ENCODE peak calls at places on chromosomes 6 and 20, in ten cellular contexts. K, A, X, M, I, O, G, U, C and Z are unnamed samples.

GRCh38 chr20:57648878-57649616 is 28.8 kb upstream of the ZBP1 start:
- DNase-seq in K (peak; percentile 30), A (no peak), X (no peak), M (no peak), I (peak; percentile 3), O (no peak), G (no peak), U (no peak), C (no peak), Z (no peak)

GRCh38 chr6:160667854-160668481 is 3.9 kb upstream of the LPA start:
- DNase-seq in K (no peak), A (no peak), X (no peak), M (peak; percentile 2), I (no peak), O (peak; percentile 64), G (no peak), U (peak; percentile 23), C (no peak), Z (peak; percentile 10)

GRCh38 chr6:34601706-34602105 is 45.6 kb upstream of the SPDEF start:
- DNase-seq in K (no peak), A (no peak), X (no peak), M (no peak), I (no peak), O (no peak), G (no peak), U (peak; percentile 60), C (no peak), Z (no peak)

GRCh38 chr6:144613859-144614258 is 328.7 kb downstream of the UTRN start:
- DNase-seq in K (no peak), A (no peak), X (no peak), M (no peak), I (no peak), O (no peak), G (no peak), U (no peak), C (peak; percentile 44), Z (peak; percentile 5)

GRCh38 chr6:96943535-96943934 is 19.0 kb downstream of the KLHL32 start:
- DNase-seq in K (no peak), A (no peak), X (no peak), M (no peak), I (no peak), O (no peak), G (no peak), U (no peak), C (no peak), Z (no peak)

GRCh38 chr6:130547723-130548122 is 181.9 kb downstream of the TMEM200A start:
- DNase-seq in K (no peak), A (no peak), X (no peak), M (no peak), I (no peak), O (no peak), G (no peak), U (no peak), C (no peak), Z (no peak)

GRCh38 chr20:59013959-59014608 is 5.1 kb upstream of the TUBB1 start:
- DNase-seq in K (peak; percentile 65), A (no peak), X (no peak), M (no peak), I (no peak), O (no peak), G (peak; percentile 24), U (no peak), C (no peak), Z (no peak)

GRCh38 chr6:53813801-53814200 is 19.0 kb downstream of the LRRC1 start:
- DNase-seq in K (no peak), A (no peak), X (no peak), M (no peak), I (no peak), O (no peak), G (no peak), U (no peak), C (no peak), Z (no peak)

GRCh38 chr6:118722820-118723526 is 71.6 kb upstream of the CEP85L start:
- DNase-seq in K (no peak), A (no peak), X (no peak), M (no peak), I (no peak), O (no peak), G (no peak), U (no peak), C (no peak), Z (no peak)

GRCh38 chr20:46639587-46639986 is 11.7 kb downstream of the SLC13A3 start:
- DNase-seq in K (no peak), A (no peak), X (no peak), M (no peak), I (no peak), O (no peak), G (no peak), U (no peak), C (no peak), Z (no peak)

GRCh38 chr6:154989457-154989856 is 5.7 kb upstream of the TIAM2 start:
- DNase-seq in K (no peak), A (no peak), X (no peak), M (no peak), I (no peak), O (no peak), G (no peak), U (no peak), C (no peak), Z (no peak)
- H3K27ac ChIP-seq in K (no peak overlapping the region), A (no peak overlapping the region), X (no peak overlapping the region), M (no peak overlapping the region), I (no peak overlapping the region), O (no peak overlapping the region), G (no peak overlapping the region), U (no peak overlapping the region), C (no peak overlapping the region), Z (no peak overlapping the region)

DNA sequence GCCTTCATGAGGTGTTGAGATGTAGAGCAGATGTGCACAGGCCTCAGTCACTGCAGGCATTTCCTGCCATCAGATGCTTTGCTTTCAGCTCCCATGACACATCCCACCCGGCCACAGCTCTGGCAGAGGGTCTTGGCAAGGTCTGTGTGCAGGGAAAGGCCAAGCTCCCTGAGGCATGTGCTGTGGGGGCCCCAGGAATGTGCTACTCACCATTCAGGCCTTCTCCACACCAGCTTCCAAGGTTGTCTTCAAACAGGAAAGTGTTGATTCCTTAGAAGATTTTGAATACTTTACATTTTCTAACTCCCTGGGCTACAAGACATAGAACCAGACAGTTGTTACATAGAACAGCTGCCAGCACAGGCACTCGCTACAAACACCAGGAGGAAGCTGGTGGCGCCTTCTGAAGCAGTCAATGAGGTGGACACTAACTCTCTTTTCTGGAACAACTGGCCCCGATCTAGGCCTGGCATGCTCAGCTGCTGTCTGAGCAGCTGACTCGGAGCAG is 27.8 kb downstream of the CASS4 start:
- DNase-seq in K (no peak), A (no peak), X (no peak), M (no peak), I (peak; percentile 71), O (no peak), G (peak; percentile 100), U (no peak), C (peak; percentile 41), Z (no peak)
- H3K27ac ChIP-seq in K (no peak overlapping the region), A (no peak overlapping the region), X (no peak overlapping the region), M (no peak overlapping the region), I (no peak overlapping the region), O (no peak overlapping the region), G (peak overlapping the region; percentile 97), U (no peak overlapping the region), C (no peak overlapping the region), Z (no peak overlapping the region)

GRCh38 chr6:137352859-137353258 is 133.7 kb upstream of the IFNGR1 start:
- DNase-seq in K (no peak), A (no peak), X (no peak), M (no peak), I (no peak), O (no peak), G (no peak), U (no peak), C (no peak), Z (no peak)

GRCh38 chr6:137351890-137352289 is 132.7 kb upstream of the IFNGR1 start:
- DNase-seq in K (no peak), A (no peak), X (no peak), M (no peak), I (no peak), O (no peak), G (peak; percentile 13), U (no peak), C (peak; percentile 21), Z (no peak)

GRCh38 chr6:137353346-137353745 is 134.2 kb upstream of the IFNGR1 start:
- DNase-seq in K (no peak), A (no peak), X (no peak), M (no peak), I (no peak), O (no peak), G (no peak), U (no peak), C (peak; percentile 26), Z (no peak)

GRCh38 chr6:137350857-137351256 is 131.7 kb upstream of the IFNGR1 start:
- DNase-seq in K (no peak), A (no peak), X (no peak), M (no peak), I (no peak), O (no peak), G (no peak), U (no peak), C (peak; percentile 5), Z (no peak)

DNA sequence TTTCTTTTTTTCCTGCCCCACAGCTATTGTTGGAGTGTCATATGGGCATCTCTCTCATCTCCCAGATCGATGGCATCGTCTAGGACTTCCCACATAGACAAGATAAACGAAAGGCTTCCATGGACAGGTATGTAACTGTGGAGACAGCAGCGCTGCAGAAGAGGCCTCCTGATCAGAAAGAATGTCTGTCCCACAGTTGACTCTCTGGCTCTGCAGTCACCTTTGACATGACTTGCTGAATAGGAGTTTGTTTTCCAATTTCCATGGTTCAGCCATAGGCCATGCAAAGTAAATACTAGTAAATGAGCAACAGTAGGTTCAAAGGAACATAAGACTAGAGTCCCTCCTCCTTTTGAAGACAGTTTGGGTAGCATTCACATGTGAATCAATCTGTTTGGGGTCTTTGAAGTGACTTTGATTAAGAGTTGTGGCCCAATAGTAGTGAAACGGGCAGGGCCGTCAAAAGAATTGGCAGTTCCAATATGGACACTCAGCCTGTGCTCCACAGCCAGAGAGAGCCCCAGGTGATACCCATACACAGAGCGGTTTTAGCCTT is 134.7 kb upstream of the IFNGR1 start:
- DNase-seq in K (no peak), A (no peak), X (no peak), M (no peak), I (no peak), O (no peak), G (no peak), U (no peak), C (peak; percentile 17), Z (no peak)
- H3K27ac ChIP-seq in K (no peak overlapping the region), A (no peak overlapping the region), X (no peak overlapping the region), M (no peak overlapping the region), I (no peak overlapping the region), O (no peak overlapping the region), G (no peak overlapping the region), U (no peak overlapping the region), C (no peak overlapping the region), Z (no peak overlapping the region)

DNA sequence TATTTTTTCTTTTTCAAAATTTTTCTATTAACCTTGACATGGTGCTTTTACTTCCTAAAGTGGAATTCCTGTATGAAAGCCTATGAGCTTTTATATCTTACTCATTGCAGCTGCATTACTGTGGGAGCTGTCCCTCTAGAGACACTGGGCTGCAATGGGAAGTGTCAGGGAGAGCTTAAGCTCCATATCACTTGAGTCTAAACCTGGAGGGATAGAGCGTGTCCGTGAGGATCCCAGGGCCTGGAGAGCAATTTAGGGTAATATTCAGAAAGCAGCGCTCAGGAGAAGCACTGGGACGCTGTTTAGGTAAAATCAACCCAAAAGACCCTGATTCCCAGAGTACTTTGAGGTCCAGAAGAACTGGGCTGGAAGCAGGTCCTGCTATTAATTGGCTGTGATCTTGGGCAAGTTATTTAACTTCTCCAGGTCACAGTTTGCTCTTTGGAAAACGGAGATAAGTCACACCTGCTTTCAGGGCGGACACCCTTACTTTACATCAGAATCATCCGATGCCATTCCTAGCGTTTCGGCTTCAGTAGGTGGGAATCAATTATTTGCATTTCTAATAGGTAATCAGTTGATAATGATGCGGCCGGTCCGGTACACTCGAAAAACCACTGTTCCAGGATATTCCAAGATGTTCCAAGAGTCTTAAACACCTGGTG is 628 bp upstream of the ERGIC3 start:
- DNase-seq in K (no peak), A (no peak), X (no peak), M (peak; percentile 19), I (no peak), O (no peak), G (no peak), U (no peak), C (no peak), Z (no peak)
- H3K27ac ChIP-seq in K (no peak overlapping the region), A (no peak overlapping the region), X (peak overlapping the region; percentile 70), M (peak overlapping the region; percentile 25), I (no peak overlapping the region), O (no peak overlapping the region), G (no peak overlapping the region), U (no peak overlapping the region), C (no peak overlapping the region), Z (no peak overlapping the region)